ENCODE peak calls at places on chromosome 19, in five cellular contexts. M is dorsolateral prefrontal cortex, L is cardiac fibroblast, H is tibial nerve, U is fibroblast of lung. P is an unnamed sample.

GRCh38 chr19:44002566-44003460 is at the start of gene ZNF230:
- DNase-seq in M (peak; percentile 94), L (peak; percentile 96), H (peak; percentile 68), U (peak; percentile 95), P (peak; percentile 75)

GRCh38 chr19:33904681-33905080 is 108.0 kb downstream of the KCTD15 start:
- DNase-seq in M (no peak), L (peak; percentile 67), H (no peak), U (no peak), P (no peak)

GRCh38 chr19:44107751-44108150 is 5.4 kb upstream of the ZNF225 start:
- DNase-seq in M (no peak), L (no peak), H (no peak), U (no peak), P (no peak)

GRCh38 chr19:8478605-8479004 is 23.8 kb downstream of the PRAM1 start:
- DNase-seq in M (no peak), L (no peak), H (no peak), U (no peak), P (no peak)

GRCh38 chr19:57248646-57249045 is 8.2 kb downstream of the ZNF805 start:
- DNase-seq in M (no peak), L (no peak), H (no peak), U (no peak), P (no peak)

GRCh38 chr19:48493718-48494515 is 17.7 kb downstream of the LMTK3 start:
- DNase-seq in M (no peak), L (no peak), H (no peak), U (no peak), P (no peak)

GRCh38 chr19:17184381-17184841 is 30.7 kb upstream of the USE1 start:
- DNase-seq in M (no peak), L (no peak), H (no peak), U (no peak), P (no peak)

GRCh38 chr19:8392017-8392591 is 1.9 kb downstream of the RAB11B start:
- DNase-seq in M (no peak), L (peak; percentile 39), H (no peak), U (peak; percentile 43), P (no peak)

GRCh38 chr19:34067861-34068271 is 104.4 kb upstream of the LSM14A start:
- DNase-seq in M (no peak), L (no peak), H (no peak), U (no peak), P (no peak)

GRCh38 chr19:29311391-29311790 is 98.4 kb upstream of the UQCRFS1 start:
- DNase-seq in M (peak; percentile 68), L (no peak), H (no peak), U (no peak), P (no peak)

GRCh38 chr19:51726049-51726448 is 2.3 kb upstream of the HAS1 start:
- DNase-seq in M (peak; percentile 85), L (peak; percentile 92), H (no peak), U (peak; percentile 73), P (peak; percentile 63)

GRCh38 chr19:53868091-53868891 is 608 bp downstream of the MYADM start:
- DNase-seq in M (no peak), L (peak; percentile 78), H (no peak), U (peak; percentile 52), P (no peak)

GRCh38 chr19:3964256-3965194 is 6.4 kb downstream of the DAPK3 start:
- DNase-seq in M (no peak), L (no peak), H (no peak), U (no peak), P (no peak)

GRCh38 chr19:40990972-40991381 is at the start of gene CYP2B6:
- DNase-seq in M (no peak), L (no peak), H (no peak), U (no peak), P (no peak)

GRCh38 chr19:19458110-19458816 is 52.8 kb downstream of the GATAD2A start:
- DNase-seq in M (no peak), L (no peak), H (no peak), U (no peak), P (no peak)

GRCh38 chr19:54434862-54435174 is 14.2 kb upstream of the LENG8 start:
- DNase-seq in M (no peak), L (no peak), H (no peak), U (no peak), P (no peak)

GRCh38 chr19:40193587-40193849 is 2.3 kb downstream of the MAP3K10 start:
- DNase-seq in M (no peak), L (peak; percentile 18), H (no peak), U (no peak), P (no peak)

GRCh38 chr19:2478756-2479555 is 3.0 kb downstream of the GADD45B start:
- DNase-seq in M (peak; percentile 65), L (peak; percentile 90), H (peak; percentile 53), U (peak; percentile 87), P (no peak)

GRCh38 chr19:40381321-40381720 is 8.7 kb downstream of the HIPK4 start:
- DNase-seq in M (no peak), L (no peak), H (no peak), U (no peak), P (no peak)

GRCh38 chr19:35090160-35090794 is 25.3 kb upstream of the FXYD3 start:
- DNase-seq in M (no peak), L (peak; percentile 78), H (peak; percentile 33), U (peak; percentile 69), P (no peak)
- TF ChIP-seq CTCF in M (peak; percentile 76), L (peak; percentile 57), H (peak; percentile 73), U (peak; percentile 65), P (peak; percentile 69)

DNA sequence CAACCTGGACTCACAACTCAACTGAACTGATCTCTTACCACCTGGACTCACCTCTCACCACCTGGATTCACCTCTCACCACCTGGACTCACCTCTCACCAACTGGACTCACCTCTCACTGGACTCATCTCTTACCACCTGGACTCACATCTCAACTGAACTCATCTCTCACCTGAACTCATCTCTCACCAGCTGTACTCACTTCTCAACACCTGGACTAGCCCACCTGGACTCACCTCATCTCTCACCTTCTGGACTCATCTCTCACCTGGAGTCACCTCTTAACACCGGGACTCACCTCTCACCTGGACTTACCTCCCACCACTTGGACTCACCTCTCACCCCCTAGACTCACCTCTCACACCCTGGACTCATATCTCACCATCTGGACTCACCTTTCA is 7.3 kb upstream of the CASP14 start:
- DNase-seq in M (no peak), L (no peak), H (no peak), U (no peak), P (no peak)
- H3K4me3 ChIP-seq in M (no peak overlapping the region), L (no peak overlapping the region), H (no peak overlapping the region), U (no peak overlapping the region), P (no peak overlapping the region)

GRCh38 chr19:1264801-1265610 is 4.1 kb upstream of the CIRBP start:
- DNase-seq in M (no peak), L (peak; percentile 86), H (no peak), U (peak; percentile 89), P (no peak)

GRCh38 chr19:1267441-1268391 is 1.4 kb upstream of the CIRBP start:
- DNase-seq in M (peak; percentile 77), L (no peak), H (no peak), U (no peak), P (no peak)

GRCh38 chr19:1266818-1267440 is 2.2 kb upstream of the CIRBP start:
- DNase-seq in M (no peak), L (peak; percentile 64), H (no peak), U (peak; percentile 42), P (no peak)

GRCh38 chr19:1265611-1266115 is 3.5 kb upstream of the CIRBP start:
- DNase-seq in M (peak; percentile 86), L (peak; percentile 68), H (no peak), U (peak; percentile 80), P (no peak)

DNA sequence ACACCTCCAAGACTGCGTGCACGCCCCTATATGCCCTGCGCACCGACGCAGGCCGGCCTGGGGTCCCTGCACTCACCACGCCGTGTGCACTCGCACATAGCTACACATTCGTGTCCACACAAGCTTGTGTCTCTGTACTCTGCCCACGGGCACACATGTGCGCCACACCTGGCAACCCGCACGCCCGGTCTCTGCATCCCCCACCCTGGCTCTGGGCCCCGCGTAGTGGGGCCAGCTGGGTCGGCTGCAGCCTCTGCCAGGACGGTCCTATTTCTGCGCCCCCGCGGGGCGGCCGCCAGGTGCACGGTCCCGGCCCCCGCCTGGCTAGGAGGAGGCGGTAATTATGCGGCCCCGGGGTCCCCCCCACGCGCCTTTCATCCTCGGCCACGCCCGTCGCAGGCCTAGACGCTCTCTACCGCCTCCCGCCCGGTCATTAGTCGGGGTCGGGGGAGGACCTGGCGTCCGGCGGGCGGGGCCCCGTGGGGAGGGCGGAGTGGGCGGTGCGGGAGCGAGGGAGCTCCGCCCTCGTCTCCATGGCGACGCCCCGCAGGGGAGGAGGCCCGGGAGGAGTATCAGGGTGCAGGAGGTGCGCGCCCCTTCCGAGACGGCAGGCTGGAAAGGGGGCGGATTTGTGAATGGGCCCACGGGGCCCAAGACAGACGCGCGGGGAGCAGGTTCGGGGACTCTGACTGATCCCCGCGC is 2.9 kb upstream of the CIRBP start:
- DNase-seq in M (peak; percentile 85), L (peak; percentile 89), H (no peak), U (peak; percentile 83), P (no peak)
- TF ChIP-seq CTCF in M (no peak), L (no peak), H (no peak), U (no peak), P (no peak)

GRCh38 chr19:45601524-45602522 is at the start of gene GPR4:
- DNase-seq in M (no peak), L (peak; percentile 63), H (no peak), U (no peak), P (no peak)

GRCh38 chr19:45608948-45609347 is 6.9 kb upstream of the GPR4 start:
- DNase-seq in M (no peak), L (no peak), H (no peak), U (no peak), P (no peak)

DNA sequence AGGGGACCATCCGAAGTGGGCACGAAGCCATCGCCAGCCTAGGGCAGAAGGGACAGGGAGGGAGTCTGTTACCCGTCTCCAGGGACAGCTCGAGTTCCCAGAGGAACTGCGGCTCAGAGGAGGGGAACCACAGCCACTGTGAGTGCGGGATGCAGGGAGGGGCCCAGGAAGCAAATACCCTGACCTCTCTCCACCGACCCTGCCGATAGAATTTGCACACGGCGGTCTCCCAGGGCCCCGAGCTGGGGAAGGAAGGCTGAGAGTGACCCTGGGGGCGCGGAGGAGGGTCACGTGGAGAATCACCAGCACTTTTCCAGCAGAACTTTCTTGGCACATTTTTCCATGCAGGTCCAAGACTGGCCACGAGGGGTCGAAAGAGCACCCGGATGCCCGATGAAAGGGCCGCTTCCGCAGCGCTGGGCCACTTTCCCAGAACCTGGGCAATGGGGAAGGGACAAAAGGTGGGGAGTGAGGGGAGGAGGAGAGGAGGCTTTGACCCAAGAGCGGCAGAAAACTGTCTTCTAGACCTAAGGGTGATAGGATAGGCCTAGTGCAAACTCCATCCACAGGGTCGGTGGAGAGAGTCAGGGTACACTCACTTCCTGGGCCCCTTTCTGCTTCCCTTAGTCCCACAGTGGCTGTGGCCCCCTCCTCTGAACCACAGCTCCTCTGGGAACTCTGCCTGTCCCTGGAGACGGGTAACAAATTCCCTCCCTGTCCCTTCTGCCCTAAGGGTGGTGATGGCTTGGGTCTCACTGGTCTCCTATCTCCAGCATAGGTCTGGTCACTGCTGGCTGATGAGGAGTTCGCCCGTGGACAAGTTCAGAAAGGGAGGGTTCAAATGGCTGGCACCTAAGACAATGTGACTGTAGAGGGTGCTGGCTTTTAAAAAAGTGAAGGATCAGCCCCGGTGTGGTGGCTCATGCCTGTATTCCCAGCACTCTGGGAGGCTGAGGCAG is 5.3 kb upstream of the GPR4 start:
- DNase-seq in M (peak; percentile 59), L (peak; percentile 84), H (peak; percentile 60), U (peak; percentile 71), P (no peak)
- H3K4me3 ChIP-seq in M (peak overlapping the region; percentile 37), L (peak overlapping the region; percentile 14), H (peak overlapping the region; percentile 19), U (peak overlapping the region; percentile 46), P (peak overlapping the region; percentile 32)

P was measured in AG09309.